ENCODE peak calls at places on chromosome 19, in ten cellular contexts. Y is upper lobe of left lung, C is HCT116, O is stomach, R is breast epithelium, P is prostate gland, L is transverse colon, T is spleen, Q is Panc1, D is GM23338. H is an unnamed sample.

GRCh38 chr19:35908977-35909683 is 1.0 kb upstream of the TYROBP start:
- DNase-seq in Y (peak), C (no peak), O (peak), R (peak), P (no peak), L (peak), T (peak), Q (no peak), D (no peak), H (no peak)

GRCh38 chr19:38634757-38635482 is 12.5 kb upstream of the ACTN4 start:
- DNase-seq in Y (peak), C (no peak), O (peak), R (no peak), P (peak), L (peak), T (peak), Q (no peak), D (peak), H (peak)

GRCh38 chr19:50994129-50994528 is 7.3 kb downstream of the KLK8 start:
- DNase-seq in Y (no peak), C (no peak), O (no peak), R (no peak), P (no peak), L (no peak), T (no peak), Q (no peak), D (no peak), H (no peak)

GRCh38 chr19:38952395-38953165 is 21.8 kb downstream of the MRPS12 start:
- DNase-seq in Y (no peak), C (no peak), O (peak), R (no peak), P (no peak), L (peak), T (peak), Q (no peak), D (peak), H (no peak)

GRCh38 chr19:4910594-4911273 is 1.4 kb downstream of the UHRF1 start:
- DNase-seq in Y (peak), C (no peak), O (no peak), R (no peak), P (no peak), L (peak), T (no peak), Q (no peak), D (no peak), H (no peak)

GRCh38 chr19:5804516-5805464 is at the start of gene NRTN:
- DNase-seq in Y (peak), C (no peak), O (peak), R (no peak), P (no peak), L (peak), T (peak), Q (no peak), D (peak), H (peak)

GRCh38 chr19:1082165-1082927 is 12.8 kb downstream of the POLR2E start:
- DNase-seq in Y (peak), C (peak), O (peak), R (peak), P (peak), L (peak), T (peak), Q (no peak), D (peak), H (peak)

GRCh38 chr19:50817941-50818858 is 5.4 kb downstream of the KLK1 start:
- DNase-seq in Y (peak), C (peak), O (peak), R (no peak), P (peak), L (peak), T (peak), Q (no peak), D (peak), H (peak)

GRCh38 chr19:30391554-30392551 is 19.7 kb downstream of the ZNF536 start:
- DNase-seq in Y (no peak), C (no peak), O (no peak), R (no peak), P (no peak), L (no peak), T (no peak), Q (no peak), D (peak), H (no peak)

GRCh38 chr19:40614595-40615411 is 13.6 kb downstream of the LTBP4 start:
- DNase-seq in Y (peak), C (peak), O (peak), R (peak), P (peak), L (peak), T (peak), Q (no peak), D (peak), H (no peak)

GRCh38 chr19:29303035-29303706 is 90.2 kb upstream of the UQCRFS1 start:
- DNase-seq in Y (peak), C (no peak), O (no peak), R (no peak), P (no peak), L (no peak), T (peak), Q (no peak), D (no peak), H (no peak)

GRCh38 chr19:5086725-5087439 is 118.0 kb downstream of the KDM4B start:
- DNase-seq in Y (no peak), C (no peak), O (no peak), R (no peak), P (no peak), L (no peak), T (no peak), Q (no peak), D (peak), H (no peak)

GRCh38 chr19:47049307-47049700 is 880 bp upstream of the TMEM160 start:
- DNase-seq in Y (no peak), C (no peak), O (no peak), R (no peak), P (no peak), L (no peak), T (no peak), Q (no peak), D (peak), H (no peak)

GRCh38 chr19:43311706-43312105 is 41.8 kb upstream of the CD177 start:
- DNase-seq in Y (no peak), C (no peak), O (no peak), R (no peak), P (no peak), L (no peak), T (no peak), Q (no peak), D (no peak), H (no peak)

GRCh38 chr19:34096020-34096915 is 76.0 kb upstream of the LSM14A start:
- DNase-seq in Y (no peak), C (peak), O (no peak), R (no peak), P (peak), L (no peak), T (no peak), Q (peak), D (peak), H (no peak)

GRCh38 chr19:58009666-58010301 is 7.2 kb upstream of the ZNF606 start:
- DNase-seq in Y (peak), C (no peak), O (peak), R (peak), P (peak), L (peak), T (peak), Q (no peak), D (peak), H (peak)

DNA sequence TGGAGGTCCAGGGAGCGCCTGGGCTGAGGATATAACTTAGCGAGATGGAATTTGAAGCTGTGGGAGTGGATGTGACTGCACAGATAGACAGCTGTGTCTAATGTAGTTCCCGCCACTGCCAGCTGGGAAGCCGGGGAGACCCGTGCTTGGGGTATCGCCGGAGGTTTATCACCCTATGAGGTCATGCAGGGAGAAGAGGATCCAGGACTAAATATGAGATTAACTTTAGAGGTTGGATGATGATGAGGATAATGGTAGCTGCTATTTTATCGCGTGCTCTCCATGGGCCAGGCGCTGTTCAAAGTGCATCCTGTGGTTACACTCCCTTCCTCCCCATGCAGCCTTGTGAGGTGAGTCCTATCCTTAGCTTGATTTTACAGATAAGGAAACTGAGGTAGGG is 19.9 kb downstream of the SSC5D start:
- DNase-seq in Y (no peak), C (no peak), O (no peak), R (no peak), P (no peak), L (no peak), T (no peak), Q (no peak), D (no peak), H (no peak)
- TF ChIP-seq POLR2AphosphoS5 in Y (no peak), C (no peak), O (no peak), R (no peak), P (no peak), L (no peak), T (no peak), Q (no peak), D (no peak), H (no peak)

DNA sequence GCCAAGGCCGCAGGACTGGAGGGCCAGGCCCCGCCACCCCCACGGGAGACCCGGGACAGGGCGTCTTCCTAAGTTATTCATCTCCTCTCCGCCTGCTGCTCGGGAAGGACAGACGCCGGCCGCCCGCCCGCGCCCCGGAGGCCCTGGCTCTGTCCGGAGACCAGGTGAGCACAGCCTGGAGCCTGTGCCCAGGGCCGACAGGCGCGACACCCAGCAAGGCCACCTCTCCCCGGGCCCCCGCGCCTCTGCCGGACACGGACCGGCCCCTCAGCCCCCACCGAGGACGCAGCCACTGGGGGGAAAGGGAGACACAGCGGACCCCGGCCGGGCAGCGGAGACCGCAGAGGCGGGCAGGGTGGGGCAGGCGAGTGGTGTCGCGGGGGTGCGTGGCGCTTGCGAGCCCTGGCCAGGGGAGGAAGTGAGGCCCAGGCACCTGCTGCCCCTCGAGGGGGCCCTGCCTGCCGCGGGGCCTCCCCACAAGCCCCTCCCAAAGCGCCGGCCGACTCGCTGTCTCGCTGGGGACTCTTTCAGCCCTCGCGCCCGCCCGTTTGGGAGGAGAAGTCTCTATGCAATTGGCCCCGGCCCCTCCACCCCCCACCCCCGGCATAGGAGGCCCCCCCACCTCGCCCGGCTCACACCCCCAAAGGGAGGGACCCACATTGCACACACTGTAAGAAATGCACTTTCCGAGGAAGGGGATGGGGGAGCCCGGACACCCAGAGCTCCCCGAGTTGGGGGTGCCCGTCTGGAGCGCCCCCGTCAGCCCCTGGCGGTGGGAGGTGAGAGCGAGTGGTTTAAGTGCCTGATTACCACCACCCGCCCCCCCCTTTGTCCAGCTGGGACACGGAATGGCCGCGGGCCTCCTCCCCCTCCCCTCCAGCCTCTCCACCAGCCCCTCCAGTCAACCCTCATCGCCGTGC is 17.0 kb downstream of the SMIM24 start:
- DNase-seq in Y (no peak), C (no peak), O (no peak), R (no peak), P (no peak), L (no peak), T (no peak), Q (no peak), D (peak), H (no peak)
- TF ChIP-seq POLR2AphosphoS5 in Y (no peak), C (no peak), O (no peak), R (no peak), P (no peak), L (peak), T (peak), Q (no peak), D (no peak), H (no peak)

DNA sequence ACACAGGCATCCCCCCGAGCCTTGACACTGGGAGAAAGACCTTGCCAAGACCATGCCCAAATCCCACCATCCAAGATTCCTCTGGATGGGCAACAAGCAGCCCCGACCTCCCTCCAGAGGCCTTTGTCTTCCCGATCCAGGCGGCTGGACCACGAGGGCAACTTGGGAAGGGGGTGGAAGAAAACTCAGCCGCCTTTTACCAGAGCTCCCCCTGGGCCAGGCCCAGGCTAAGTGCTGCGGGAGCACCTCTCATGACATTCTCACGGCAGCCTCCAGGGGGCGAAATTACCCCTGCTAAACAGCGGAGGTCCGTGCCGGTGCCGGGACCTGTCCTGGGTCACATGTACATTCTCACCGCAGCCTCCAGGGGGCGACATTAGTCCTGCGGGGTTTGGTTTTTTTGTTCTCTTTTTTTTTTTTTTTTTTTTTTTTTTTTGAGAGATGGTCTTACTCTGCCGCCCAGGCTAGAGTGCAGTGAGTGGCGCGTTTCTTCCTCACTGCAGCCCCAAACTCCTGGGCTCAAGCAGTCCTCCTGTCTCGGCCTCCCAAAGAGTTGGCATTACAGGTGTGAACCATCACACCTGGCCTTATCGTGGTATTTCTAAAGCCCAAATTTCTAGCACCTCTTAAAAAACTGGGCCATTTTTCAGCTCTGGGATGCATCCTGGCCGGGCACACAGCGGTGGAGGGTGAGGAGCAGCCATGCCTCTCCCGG is 2.1 kb upstream of the RSPH6A start:
- DNase-seq in Y (peak), C (peak), O (peak), R (peak), P (peak), L (peak), T (peak), Q (peak), D (peak), H (peak)
- TF ChIP-seq POLR2AphosphoS5 in Y (peak), C (peak), O (no peak), R (no peak), P (peak), L (peak), T (peak), Q (peak), D (peak), H (no peak)

GRCh38 chr19:45782162-45782623 is at the start of gene DMPK:
- DNase-seq in Y (no peak), C (no peak), O (no peak), R (no peak), P (no peak), L (no peak), T (no peak), Q (no peak), D (no peak), H (no peak)

GRCh38 chr19:45784096-45784495 is 1.8 kb upstream of the DMPK start:
- DNase-seq in Y (no peak), C (no peak), O (no peak), R (no peak), P (no peak), L (no peak), T (no peak), Q (no peak), D (no peak), H (no peak)

GRCh38 chr19:45781282-45782161 is 768 bp downstream of the DMPK start:
- DNase-seq in Y (peak), C (no peak), O (peak), R (peak), P (peak), L (peak), T (no peak), Q (no peak), D (no peak), H (no peak)

GRCh38 chr19:45785097-45785496 is 2.8 kb upstream of the DMPK start:
- DNase-seq in Y (no peak), C (no peak), O (no peak), R (no peak), P (no peak), L (no peak), T (no peak), Q (no peak), D (no peak), H (no peak)

GRCh38 chr19:45782820-45783785 is 813 bp upstream of the DMPK start:
- DNase-seq in Y (no peak), C (no peak), O (no peak), R (peak), P (peak), L (peak), T (no peak), Q (no peak), D (no peak), H (no peak)
- TF ChIP-seq POLR2AphosphoS5 in Y (peak), C (no peak), O (no peak), R (peak), P (peak), L (peak), T (peak), Q (no peak), D (no peak), H (no peak)

GRCh38 chr19:17125052-17125727 is 49.6 kb downstream of the MYO9B start:
- DNase-seq in Y (no peak), C (no peak), O (no peak), R (peak), P (no peak), L (no peak), T (no peak), Q (no peak), D (no peak), H (peak)

GRCh38 chr19:17124025-17124424 is 48.4 kb downstream of the MYO9B start:
- DNase-seq in Y (no peak), C (no peak), O (no peak), R (no peak), P (no peak), L (no peak), T (no peak), Q (no peak), D (no peak), H (no peak)

GRCh38 chr19:17128403-17128802 is 52.8 kb downstream of the MYO9B start:
- DNase-seq in Y (no peak), C (no peak), O (no peak), R (no peak), P (no peak), L (no peak), T (peak), Q (no peak), D (no peak), H (no peak)

GRCh38 chr19:17127671-17128070 is 52.1 kb downstream of the MYO9B start:
- DNase-seq in Y (no peak), C (no peak), O (no peak), R (no peak), P (no peak), L (no peak), T (no peak), Q (no peak), D (no peak), H (no peak)

GRCh38 chr19:17125728-17126677 is 50.4 kb downstream of the MYO9B start:
- DNase-seq in Y (peak), C (no peak), O (peak), R (peak), P (no peak), L (peak), T (peak), Q (no peak), D (peak), H (peak)
- TF ChIP-seq POLR2AphosphoS5 in Y (no peak), C (no peak), O (no peak), R (no peak), P (no peak), L (peak), T (peak), Q (no peak), D (no peak), H (peak)

GRCh38 chr19:12791345-12792047 is at the start of gene JUNB:
- DNase-seq in Y (peak), C (peak), O (peak), R (peak), P (peak), L (peak), T (peak), Q (no peak), D (peak), H (peak)

GRCh38 chr19:12789098-12789903 is 2.0 kb upstream of the JUNB start:
- DNase-seq in Y (no peak), C (no peak), O (no peak), R (no peak), P (no peak), L (no peak), T (no peak), Q (no peak), D (peak), H (no peak)

GRCh38 chr19:12789904-12790619 is 1.2 kb upstream of the JUNB start:
- DNase-seq in Y (peak), C (peak), O (peak), R (peak), P (peak), L (peak), T (peak), Q (no peak), D (peak), H (peak)

GRCh38 chr19:12792048-12792852 is 964 bp downstream of the JUNB start:
- DNase-seq in Y (peak), C (no peak), O (peak), R (peak), P (peak), L (peak), T (peak), Q (no peak), D (peak), H (no peak)

DNA sequence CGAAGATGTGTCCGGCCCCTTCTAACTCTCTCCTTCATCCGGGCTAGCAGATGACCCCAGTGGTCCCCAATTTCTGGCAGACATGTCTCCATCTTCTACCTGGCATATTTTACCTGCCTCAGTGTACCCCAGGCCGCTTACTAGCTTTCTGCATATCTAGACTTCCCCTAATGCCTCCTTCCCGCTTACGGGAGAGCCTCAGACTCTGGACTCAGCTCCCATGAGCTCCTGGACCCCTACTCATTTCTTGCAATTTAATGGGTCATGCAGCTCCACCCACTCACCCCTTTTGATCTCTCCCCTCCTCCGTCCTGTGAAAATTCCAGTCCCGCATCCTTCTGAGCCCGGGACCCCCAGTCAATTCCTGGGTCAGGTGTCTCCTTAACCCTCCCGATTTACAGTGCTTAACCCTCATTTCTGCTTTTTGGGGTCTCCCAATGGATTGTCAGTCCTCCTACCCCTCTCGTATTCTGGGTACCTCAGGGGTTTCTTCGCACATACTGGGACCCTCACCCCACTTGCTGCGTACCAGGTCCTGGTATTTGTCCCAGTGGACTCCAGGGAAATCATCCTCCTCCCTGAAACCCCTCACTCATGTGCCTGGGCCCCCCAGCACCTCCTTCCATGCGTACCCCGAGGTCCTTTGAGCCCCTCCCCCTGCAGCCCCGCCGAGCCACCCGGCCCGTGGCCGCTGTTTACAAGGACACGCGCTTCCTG is 500 bp upstream of the JUNB start:
- DNase-seq in Y (no peak), C (no peak), O (no peak), R (no peak), P (no peak), L (no peak), T (no peak), Q (no peak), D (no peak), H (no peak)
- TF ChIP-seq POLR2AphosphoS5 in Y (no peak), C (no peak), O (no peak), R (no peak), P (no peak), L (no peak), T (no peak), Q (no peak), D (no peak), H (no peak)

GRCh38 chr19:55311797-55312196 is 13.3 kb downstream of the TMEM150B start:
- DNase-seq in Y (no peak), C (no peak), O (no peak), R (no peak), P (no peak), L (no peak), T (no peak), Q (no peak), D (no peak), H (no peak)
- TF ChIP-seq POLR2AphosphoS5 in Y (no peak), C (no peak), O (no peak), R (no peak), P (no peak), L (no peak), T (no peak), Q (no peak), D (no peak), H (no peak)